ENCODE peak calls at places on chromosomes 2 and 18, in four cellular contexts. N is esophagus muscularis mucosa, D is brain microvascular endothelial cell, H is WTC11. Z is an unnamed sample.

GRCh38 chr2:48896870-48897269 is 141.3 kb upstream of the LHCGR start:
- DNase-seq in N (no peak), D (no peak), H (no peak), Z (no peak)

GRCh38 chr18:51461956-51462355 is 264.5 kb upstream of the MEX3C start:
- DNase-seq in N (no peak), D (no peak), H (no peak), Z (no peak)

GRCh38 chr18:48986851-48987761 is 36.3 kb upstream of the SMAD7 start:
- DNase-seq in N (no peak), D (no peak), H (no peak), Z (no peak)

GRCh38 chr2:17911491-17912260 is 33.2 kb downstream of the KCNS3 start:
- DNase-seq in N (no peak), D (no peak), H (no peak), Z (no peak)

GRCh38 chr2:234865040-234865439 is 86.8 kb upstream of the SH3BP4 start:
- DNase-seq in N (no peak), D (no peak), H (no peak), Z (no peak)

GRCh38 chr2:102142829-102143449 is 393 bp downstream of the IL1R1 start:
- DNase-seq in N (no peak), D (no peak), H (peak; percentile 53), Z (no peak)

GRCh38 chr2:144770616-144771230 is 250.8 kb upstream of the ZEB2 start:
- DNase-seq in N (no peak), D (no peak), H (no peak), Z (no peak)

GRCh38 chr18:33277431-33277830 is 163.1 kb downstream of the CCDC178 start:
- DNase-seq in N (no peak), D (no peak), H (no peak), Z (no peak)

GRCh38 chr2:39435254-39435653 is 1.8 kb downstream of the MAP4K3 start:
- DNase-seq in N (no peak), D (no peak), H (no peak), Z (no peak)

GRCh38 chr2:219541611-219542180 is 1.9 kb downstream of the CHPF start:
- DNase-seq in N (no peak), D (peak; percentile 49), H (peak; percentile 94), Z (peak; percentile 66)

GRCh38 chr2:150042844-150043503 is 444.5 kb downstream of the RND3 start:
- DNase-seq in N (no peak), D (no peak), H (no peak), Z (no peak)

GRCh38 chr2:235839226-235839625 is 329.0 kb downstream of the GBX2 start:
- DNase-seq in N (no peak), D (no peak), H (no peak), Z (no peak)

GRCh38 chr18:31042068-31042390 is 513 bp downstream of the DSC3 start:
- DNase-seq in N (no peak), D (no peak), H (no peak), Z (no peak)

GRCh38 chr2:54416166-54416798 is 39.8 kb upstream of the SPTBN1 start:
- DNase-seq in N (no peak), D (peak; percentile 21), H (no peak), Z (no peak)

GRCh38 chr18:12026562-12026961 is 45.3 kb downstream of the IMPA2 start:
- DNase-seq in N (no peak), D (no peak), H (no peak), Z (no peak)

GRCh38 chr2:235320341-235320740 is 173.5 kb upstream of the AGAP1 start:
- DNase-seq in N (no peak), D (no peak), H (no peak), Z (no peak)

GRCh38 chr2:175396696-175397095 is 215.2 kb upstream of the ATP5MC3 start:
- DNase-seq in N (no peak), D (no peak), H (no peak), Z (no peak)

GRCh38 chr2:176122633-176123482 is at the start of gene HOXD9:
- DNase-seq in N (no peak), D (no peak), H (peak; percentile 57), Z (peak; percentile 58)

GRCh38 chr2:63544017-63544627 is 44.2 kb downstream of the WDPCP start:
- DNase-seq in N (no peak), D (no peak), H (no peak), Z (peak; percentile 14)

GRCh38 chr2:9803023-9803805 is 40.1 kb upstream of the TAF1B start:
- DNase-seq in N (no peak), D (no peak), H (no peak), Z (peak; percentile 90)

GRCh38 chr2:118386636-118387302 is 298.5 kb downstream of the INSIG2 start:
- DNase-seq in N (no peak), D (peak; percentile 72), H (no peak), Z (no peak)

GRCh38 chr2:26669099-26669498 is 23.4 kb upstream of the KCNK3 start:
- DNase-seq in N (no peak), D (no peak), H (no peak), Z (no peak)

GRCh38 chr2:108194409-108195132 is 45.2 kb upstream of the SULT1C3 start:
- DNase-seq in N (no peak), D (no peak), H (no peak), Z (peak; percentile 30)

GRCh38 chr2:37561615-37562569 is 109.5 kb downstream of the CDC42EP3 start:
- DNase-seq in N (peak; percentile 12), D (peak; percentile 97), H (no peak), Z (peak; percentile 86)

GRCh38 chr2:8365331-8365910 is 316.4 kb upstream of the ID2 start:
- DNase-seq in N (peak; percentile 78), D (no peak), H (no peak), Z (no peak)